ENCODE peak calls at places on chromosome 9, in five cellular contexts. V is M059J, L is EL, C is dorsolateral prefrontal cortex, P is T-helper 2 cell. W is an unnamed sample.
A peak's percentile ranks its signal among the peaks of the same experiment; 100 is the strongest.

GRCh38 chr9:21144620-21145019 is 3.0 kb upstream of the IFNW1 start:
- DNase-seq in V (no peak), L (no peak), C (no peak), P (no peak), W (no peak)

GRCh38 chr9:135409286-135410200 is 70.0 kb upstream of the PPP1R26 start:
- DNase-seq in V (no peak), L (no peak), C (no peak), P (no peak), W (no peak)

GRCh38 chr9:127734247-127734746 is 797 bp downstream of the TOR2A start:
- DNase-seq in V (no peak), L (no peak), C (no peak), P (no peak), W (no peak)

GRCh38 chr9:112112519-112112918 is 62.6 kb downstream of the SUSD1 start:
- DNase-seq in V (peak; percentile 98), L (peak; percentile 89), C (no peak), P (no peak), W (peak; percentile 63)

GRCh38 chr9:119556129-119556875 is 187.1 kb upstream of the BRINP1 start:
- DNase-seq in V (peak; percentile 53), L (peak; percentile 54), C (peak; percentile 65), P (no peak), W (peak; percentile 24)

GRCh38 chr9:111789881-111790280 is 4.9 kb downstream of the SHOC1 start:
- DNase-seq in V (no peak), L (no peak), C (no peak), P (no peak), W (no peak)

GRCh38 chr9:129885018-129885669 is 49.9 kb downstream of the USP20 start:
- DNase-seq in V (no peak), L (peak; percentile 29), C (no peak), P (peak; percentile 25), W (no peak)

GRCh38 chr9:121773286-121773953 is 122.0 kb downstream of the DAB2IP start:
- DNase-seq in V (no peak), L (no peak), C (no peak), P (peak; percentile 2), W (no peak)

GRCh38 chr9:27408523-27408922 is 111.6 kb upstream of the EQTN start:
- DNase-seq in V (peak; percentile 39), L (peak; percentile 28), C (no peak), P (no peak), W (no peak)

GRCh38 chr9:75591972-75592371 is 298.5 kb upstream of the PCSK5 start:
- DNase-seq in V (no peak), L (no peak), C (no peak), P (no peak), W (no peak)

W was measured in pulmonary artery endothelial cell.